ENCODE peak calls at places on chromosome 1, in eight cellular contexts. One of them, this sample, is unnamed.

GRCh38 chr1:225962440-225962975 is 21.5 kb upstream of the LEFTY2 start:
- DNase-seq in kidney: no peak
- DNase-seq in pancreas: peak; percentile 47
- DNase-seq in MCF 10A: no peak
- DNase-seq in cardiac muscle cell: peak; percentile 78
- DNase-seq in activated CD4-positive, alpha-beta T cell treated with anti-CD3 and anti-CD28 coated beads, Interleukin-2, amount 50 U/mL, for 48 hours: peak; percentile 80
- DNase-seq in NCI-H1105 treated with DMSO at 0.1 percent for 48 hours: no peak
- DNase-seq in T-helper 1 cell: peak; percentile 27
- DNase-seq in this sample: peak; percentile 45

GRCh38 chr1:221987860-221988520 is 246.1 kb upstream of the DUSP10 start:
- DNase-seq in cardiac muscle cell: no peak
- DNase-seq in pancreas: no peak
- DNase-seq in kidney: no peak
- DNase-seq in activated CD4-positive, alpha-beta T cell treated with anti-CD3 and anti-CD28 coated beads, Interleukin-2, amount 50 U/mL, for 48 hours: no peak
- DNase-seq in MCF 10A: peak; percentile 89
- DNase-seq in T-helper 1 cell: no peak
- DNase-seq in NCI-H1105 treated with DMSO at 0.1 percent for 48 hours: no peak
- DNase-seq in this sample: no peak

GRCh38 chr1:5993553-5994510 is 1.6 kb upstream of the NPHP4 start:
- DNase-seq in NCI-H1105 treated with DMSO at 0.1 percent for 48 hours: peak; percentile 32
- DNase-seq in T-helper 1 cell: peak; percentile 11
- DNase-seq in activated CD4-positive, alpha-beta T cell treated with anti-CD3 and anti-CD28 coated beads, Interleukin-2, amount 50 U/mL, for 48 hours: peak; percentile 46
- DNase-seq in kidney: peak; percentile 72
- DNase-seq in MCF 10A: no peak
- DNase-seq in pancreas: no peak
- DNase-seq in cardiac muscle cell: no peak
- DNase-seq in this sample: no peak

GRCh38 chr1:7501259-7501560 is 269.9 kb upstream of the VAMP3 start:
- DNase-seq in activated CD4-positive, alpha-beta T cell treated with anti-CD3 and anti-CD28 coated beads, Interleukin-2, amount 50 U/mL, for 48 hours: no peak
- DNase-seq in T-helper 1 cell: no peak
- DNase-seq in cardiac muscle cell: no peak
- DNase-seq in NCI-H1105 treated with DMSO at 0.1 percent for 48 hours: no peak
- DNase-seq in kidney: no peak
- DNase-seq in MCF 10A: no peak
- DNase-seq in pancreas: no peak
- DNase-seq in this sample: no peak

GRCh38 chr1:154951901-154952657 is 3.8 kb downstream of the PBXIP1 start:
- DNase-seq in kidney: peak; percentile 69
- DNase-seq in cardiac muscle cell: peak; percentile 56
- DNase-seq in T-helper 1 cell: peak; percentile 59
- DNase-seq in NCI-H1105 treated with DMSO at 0.1 percent for 48 hours: no peak
- DNase-seq in activated CD4-positive, alpha-beta T cell treated with anti-CD3 and anti-CD28 coated beads, Interleukin-2, amount 50 U/mL, for 48 hours: peak; percentile 75
- DNase-seq in pancreas: no peak
- DNase-seq in MCF 10A: no peak
- DNase-seq in this sample: no peak

GRCh38 chr1:114833421-114833820 is 21.2 kb upstream of the SYCP1 start:
- DNase-seq in kidney: no peak
- DNase-seq in MCF 10A: peak; percentile 14
- DNase-seq in NCI-H1105 treated with DMSO at 0.1 percent for 48 hours: no peak
- DNase-seq in T-helper 1 cell: no peak
- DNase-seq in activated CD4-positive, alpha-beta T cell treated with anti-CD3 and anti-CD28 coated beads, Interleukin-2, amount 50 U/mL, for 48 hours: no peak
- DNase-seq in pancreas: no peak
- DNase-seq in cardiac muscle cell: no peak
- DNase-seq in this sample: no peak

GRCh38 chr1:92965003-92965402 is 3.7 kb upstream of the DIPK1A start:
- DNase-seq in NCI-H1105 treated with DMSO at 0.1 percent for 48 hours: no peak
- DNase-seq in kidney: no peak
- DNase-seq in cardiac muscle cell: no peak
- DNase-seq in activated CD4-positive, alpha-beta T cell treated with anti-CD3 and anti-CD28 coated beads, Interleukin-2, amount 50 U/mL, for 48 hours: no peak
- DNase-seq in T-helper 1 cell: peak; percentile 32
- DNase-seq in MCF 10A: no peak
- DNase-seq in pancreas: no peak
- DNase-seq in this sample: no peak

GRCh38 chr1:230857822-230858221 is 10.5 kb downstream of the C1orf198 start:
- DNase-seq in MCF 10A: no peak
- DNase-seq in kidney: no peak
- DNase-seq in NCI-H1105 treated with DMSO at 0.1 percent for 48 hours: no peak
- DNase-seq in T-helper 1 cell: no peak
- DNase-seq in activated CD4-positive, alpha-beta T cell treated with anti-CD3 and anti-CD28 coated beads, Interleukin-2, amount 50 U/mL, for 48 hours: no peak
- DNase-seq in pancreas: no peak
- DNase-seq in cardiac muscle cell: no peak
- DNase-seq in this sample: no peak

GRCh38 chr1:66253330-66253921 is 280.5 kb upstream of the SGIP1 start:
- DNase-seq in kidney: no peak
- DNase-seq in cardiac muscle cell: peak; percentile 71
- DNase-seq in activated CD4-positive, alpha-beta T cell treated with anti-CD3 and anti-CD28 coated beads, Interleukin-2, amount 50 U/mL, for 48 hours: no peak
- DNase-seq in pancreas: no peak
- DNase-seq in T-helper 1 cell: no peak
- DNase-seq in NCI-H1105 treated with DMSO at 0.1 percent for 48 hours: peak; percentile 79
- DNase-seq in MCF 10A: peak; percentile 77
- DNase-seq in this sample: peak; percentile 69

GRCh38 chr1:15489052-15489736 is 13.3 kb downstream of the CELA2B start:
- DNase-seq in MCF 10A: no peak
- DNase-seq in cardiac muscle cell: no peak
- DNase-seq in kidney: no peak
- DNase-seq in activated CD4-positive, alpha-beta T cell treated with anti-CD3 and anti-CD28 coated beads, Interleukin-2, amount 50 U/mL, for 48 hours: no peak
- DNase-seq in pancreas: peak; percentile 59
- DNase-seq in NCI-H1105 treated with DMSO at 0.1 percent for 48 hours: peak; percentile 73
- DNase-seq in T-helper 1 cell: no peak
- DNase-seq in this sample: no peak

GRCh38 chr1:147171399-147172167 is 687 bp downstream of the PRKAB2 start:
- DNase-seq in kidney: no peak
- DNase-seq in T-helper 1 cell: no peak
- DNase-seq in pancreas: no peak
- DNase-seq in activated CD4-positive, alpha-beta T cell treated with anti-CD3 and anti-CD28 coated beads, Interleukin-2, amount 50 U/mL, for 48 hours: no peak
- DNase-seq in MCF 10A: peak; percentile 44
- DNase-seq in NCI-H1105 treated with DMSO at 0.1 percent for 48 hours: no peak
- DNase-seq in cardiac muscle cell: no peak
- DNase-seq in this sample: peak; percentile 2

GRCh38 chr1:30977105-30977504 is 68.5 kb upstream of the SDC3 start:
- DNase-seq in kidney: no peak
- DNase-seq in pancreas: no peak
- DNase-seq in MCF 10A: no peak
- DNase-seq in NCI-H1105 treated with DMSO at 0.1 percent for 48 hours: no peak
- DNase-seq in activated CD4-positive, alpha-beta T cell treated with anti-CD3 and anti-CD28 coated beads, Interleukin-2, amount 50 U/mL, for 48 hours: no peak
- DNase-seq in T-helper 1 cell: no peak
- DNase-seq in cardiac muscle cell: no peak
- DNase-seq in this sample: no peak

GRCh38 chr1:3587133-3587733 is 24.1 kb downstream of the MEGF6 start:
- DNase-seq in T-helper 1 cell: no peak
- DNase-seq in cardiac muscle cell: no peak
- DNase-seq in activated CD4-positive, alpha-beta T cell treated with anti-CD3 and anti-CD28 coated beads, Interleukin-2, amount 50 U/mL, for 48 hours: no peak
- DNase-seq in pancreas: no peak
- DNase-seq in MCF 10A: no peak
- DNase-seq in kidney: no peak
- DNase-seq in NCI-H1105 treated with DMSO at 0.1 percent for 48 hours: no peak
- DNase-seq in this sample: no peak

GRCh38 chr1:11067716-11068495 is 8.1 kb upstream of the SRM start:
- DNase-seq in MCF 10A: no peak
- DNase-seq in kidney: peak; percentile 63
- DNase-seq in activated CD4-positive, alpha-beta T cell treated with anti-CD3 and anti-CD28 coated beads, Interleukin-2, amount 50 U/mL, for 48 hours: no peak
- DNase-seq in pancreas: no peak
- DNase-seq in NCI-H1105 treated with DMSO at 0.1 percent for 48 hours: no peak
- DNase-seq in cardiac muscle cell: no peak
- DNase-seq in T-helper 1 cell: no peak
- DNase-seq in this sample: no peak

GRCh38 chr1:52140633-52141512 is 1.0 kb upstream of the ZFYVE9 start:
- DNase-seq in T-helper 1 cell: no peak
- DNase-seq in cardiac muscle cell: no peak
- DNase-seq in kidney: no peak
- DNase-seq in pancreas: no peak
- DNase-seq in activated CD4-positive, alpha-beta T cell treated with anti-CD3 and anti-CD28 coated beads, Interleukin-2, amount 50 U/mL, for 48 hours: no peak
- DNase-seq in NCI-H1105 treated with DMSO at 0.1 percent for 48 hours: no peak
- DNase-seq in MCF 10A: peak; percentile 24
- DNase-seq in this sample: no peak

GRCh38 chr1:245822997-245823396 is 668.2 kb downstream of the KIF26B start:
- DNase-seq in kidney: no peak
- DNase-seq in NCI-H1105 treated with DMSO at 0.1 percent for 48 hours: no peak
- DNase-seq in activated CD4-positive, alpha-beta T cell treated with anti-CD3 and anti-CD28 coated beads, Interleukin-2, amount 50 U/mL, for 48 hours: no peak
- DNase-seq in T-helper 1 cell: no peak
- DNase-seq in pancreas: no peak
- DNase-seq in cardiac muscle cell: no peak
- DNase-seq in MCF 10A: peak; percentile 89
- DNase-seq in this sample: no peak

GRCh38 chr1:55720243-55720642 is 505.1 kb upstream of the USP24 start:
- DNase-seq in MCF 10A: peak; percentile 25
- DNase-seq in activated CD4-positive, alpha-beta T cell treated with anti-CD3 and anti-CD28 coated beads, Interleukin-2, amount 50 U/mL, for 48 hours: no peak
- DNase-seq in kidney: no peak
- DNase-seq in NCI-H1105 treated with DMSO at 0.1 percent for 48 hours: no peak
- DNase-seq in cardiac muscle cell: no peak
- DNase-seq in pancreas: no peak
- DNase-seq in T-helper 1 cell: no peak
- DNase-seq in this sample: no peak

GRCh38 chr1:35725591-35725990 is 6.9 kb upstream of the C1orf216 start:
- DNase-seq in MCF 10A: no peak
- DNase-seq in kidney: no peak
- DNase-seq in T-helper 1 cell: no peak
- DNase-seq in cardiac muscle cell: no peak
- DNase-seq in NCI-H1105 treated with DMSO at 0.1 percent for 48 hours: no peak
- DNase-seq in activated CD4-positive, alpha-beta T cell treated with anti-CD3 and anti-CD28 coated beads, Interleukin-2, amount 50 U/mL, for 48 hours: no peak
- DNase-seq in pancreas: no peak
- DNase-seq in this sample: no peak

GRCh38 chr1:223074427-223074826 is 68.6 kb downstream of the TLR5 start:
- DNase-seq in cardiac muscle cell: peak; percentile 47
- DNase-seq in MCF 10A: no peak
- DNase-seq in kidney: no peak
- DNase-seq in pancreas: no peak
- DNase-seq in NCI-H1105 treated with DMSO at 0.1 percent for 48 hours: no peak
- DNase-seq in T-helper 1 cell: no peak
- DNase-seq in activated CD4-positive, alpha-beta T cell treated with anti-CD3 and anti-CD28 coated beads, Interleukin-2, amount 50 U/mL, for 48 hours: no peak
- DNase-seq in this sample: no peak

GRCh38 chr1:100411019-100411418 is 58.7 kb downstream of the CDC14A start:
- DNase-seq in MCF 10A: no peak
- DNase-seq in cardiac muscle cell: no peak
- DNase-seq in kidney: no peak
- DNase-seq in activated CD4-positive, alpha-beta T cell treated with anti-CD3 and anti-CD28 coated beads, Interleukin-2, amount 50 U/mL, for 48 hours: no peak
- DNase-seq in NCI-H1105 treated with DMSO at 0.1 percent for 48 hours: no peak
- DNase-seq in pancreas: no peak
- DNase-seq in T-helper 1 cell: no peak
- DNase-seq in this sample: no peak

GRCh38 chr1:222404710-222405109 is 143.2 kb downstream of the HHIPL2 start:
- DNase-seq in kidney: no peak
- DNase-seq in cardiac muscle cell: no peak
- DNase-seq in pancreas: no peak
- DNase-seq in NCI-H1105 treated with DMSO at 0.1 percent for 48 hours: no peak
- DNase-seq in T-helper 1 cell: no peak
- DNase-seq in MCF 10A: no peak
- DNase-seq in activated CD4-positive, alpha-beta T cell treated with anti-CD3 and anti-CD28 coated beads, Interleukin-2, amount 50 U/mL, for 48 hours: no peak
- DNase-seq in this sample: no peak

GRCh38 chr1:185960377-185961151 is 226.4 kb downstream of the HMCN1 start:
- DNase-seq in activated CD4-positive, alpha-beta T cell treated with anti-CD3 and anti-CD28 coated beads, Interleukin-2, amount 50 U/mL, for 48 hours: no peak
- DNase-seq in cardiac muscle cell: no peak
- DNase-seq in MCF 10A: no peak
- DNase-seq in kidney: no peak
- DNase-seq in NCI-H1105 treated with DMSO at 0.1 percent for 48 hours: peak; percentile 56
- DNase-seq in T-helper 1 cell: no peak
- DNase-seq in pancreas: no peak
- DNase-seq in this sample: no peak

GRCh38 chr1:16717174-16718108 is 22.9 kb upstream of the RNU1-4 start:
- DNase-seq in kidney: peak; percentile 95
- DNase-seq in T-helper 1 cell: peak; percentile 14
- DNase-seq in pancreas: no peak
- DNase-seq in NCI-H1105 treated with DMSO at 0.1 percent for 48 hours: no peak
- DNase-seq in activated CD4-positive, alpha-beta T cell treated with anti-CD3 and anti-CD28 coated beads, Interleukin-2, amount 50 U/mL, for 48 hours: no peak
- DNase-seq in cardiac muscle cell: peak; percentile 63
- DNase-seq in MCF 10A: peak; percentile 1
- DNase-seq in this sample: no peak

GRCh38 chr1:76374111-76374510 is 299.6 kb downstream of the ST6GALNAC3 start:
- DNase-seq in kidney: no peak
- DNase-seq in cardiac muscle cell: no peak
- DNase-seq in NCI-H1105 treated with DMSO at 0.1 percent for 48 hours: peak; percentile 95
- DNase-seq in T-helper 1 cell: no peak
- DNase-seq in MCF 10A: no peak
- DNase-seq in activated CD4-positive, alpha-beta T cell treated with anti-CD3 and anti-CD28 coated beads, Interleukin-2, amount 50 U/mL, for 48 hours: no peak
- DNase-seq in pancreas: no peak
- DNase-seq in this sample: no peak

GRCh38 chr1:21264913-21265312 is 25.4 kb downstream of the ECE1 start:
- DNase-seq in MCF 10A: no peak
- DNase-seq in T-helper 1 cell: no peak
- DNase-seq in cardiac muscle cell: no peak
- DNase-seq in NCI-H1105 treated with DMSO at 0.1 percent for 48 hours: no peak
- DNase-seq in activated CD4-positive, alpha-beta T cell treated with anti-CD3 and anti-CD28 coated beads, Interleukin-2, amount 50 U/mL, for 48 hours: no peak
- DNase-seq in kidney: no peak
- DNase-seq in pancreas: no peak
- DNase-seq in this sample: no peak

GRCh38 chr1:115299266-115299665 is 38.8 kb downstream of the NGF start:
- DNase-seq in activated CD4-positive, alpha-beta T cell treated with anti-CD3 and anti-CD28 coated beads, Interleukin-2, amount 50 U/mL, for 48 hours: no peak
- DNase-seq in T-helper 1 cell: no peak
- DNase-seq in cardiac muscle cell: no peak
- DNase-seq in MCF 10A: no peak
- DNase-seq in pancreas: no peak
- DNase-seq in NCI-H1105 treated with DMSO at 0.1 percent for 48 hours: no peak
- DNase-seq in kidney: no peak
- DNase-seq in this sample: peak; percentile 51

GRCh38 chr1:200038987-200039848 is 11.7 kb downstream of the NR5A2 start:
- DNase-seq in pancreas: peak; percentile 73
- DNase-seq in cardiac muscle cell: peak; percentile 59
- DNase-seq in MCF 10A: peak; percentile 51
- DNase-seq in activated CD4-positive, alpha-beta T cell treated with anti-CD3 and anti-CD28 coated beads, Interleukin-2, amount 50 U/mL, for 48 hours: peak; percentile 37
- DNase-seq in kidney: peak; percentile 82
- DNase-seq in T-helper 1 cell: no peak
- DNase-seq in NCI-H1105 treated with DMSO at 0.1 percent for 48 hours: peak; percentile 52
- DNase-seq in this sample: no peak

GRCh38 chr1:177278626-177279390 is 108.0 kb downstream of the BRINP2 start:
- DNase-seq in T-helper 1 cell: no peak
- DNase-seq in kidney: no peak
- DNase-seq in MCF 10A: peak; percentile 63
- DNase-seq in NCI-H1105 treated with DMSO at 0.1 percent for 48 hours: no peak
- DNase-seq in pancreas: no peak
- DNase-seq in activated CD4-positive, alpha-beta T cell treated with anti-CD3 and anti-CD28 coated beads, Interleukin-2, amount 50 U/mL, for 48 hours: no peak
- DNase-seq in cardiac muscle cell: no peak
- DNase-seq in this sample: no peak

GRCh38 chr1:199909137-199909536 is 118.4 kb upstream of the NR5A2 start:
- DNase-seq in pancreas: no peak
- DNase-seq in MCF 10A: peak; percentile 54
- DNase-seq in kidney: no peak
- DNase-seq in activated CD4-positive, alpha-beta T cell treated with anti-CD3 and anti-CD28 coated beads, Interleukin-2, amount 50 U/mL, for 48 hours: no peak
- DNase-seq in T-helper 1 cell: no peak
- DNase-seq in NCI-H1105 treated with DMSO at 0.1 percent for 48 hours: peak; percentile 94
- DNase-seq in cardiac muscle cell: no peak
- DNase-seq in this sample: peak; percentile 9

GRCh38 chr1:8854270-8854669 is 24.2 kb downstream of the ENO1 start:
- DNase-seq in T-helper 1 cell: no peak
- DNase-seq in MCF 10A: no peak
- DNase-seq in kidney: no peak
- DNase-seq in NCI-H1105 treated with DMSO at 0.1 percent for 48 hours: no peak
- DNase-seq in cardiac muscle cell: no peak
- DNase-seq in activated CD4-positive, alpha-beta T cell treated with anti-CD3 and anti-CD28 coated beads, Interleukin-2, amount 50 U/mL, for 48 hours: no peak
- DNase-seq in pancreas: no peak
- DNase-seq in this sample: no peak

GRCh38 chr1:54275349-54275748 is 75.4 kb downstream of the MRPL37 start:
- DNase-seq in NCI-H1105 treated with DMSO at 0.1 percent for 48 hours: no peak
- DNase-seq in activated CD4-positive, alpha-beta T cell treated with anti-CD3 and anti-CD28 coated beads, Interleukin-2, amount 50 U/mL, for 48 hours: no peak
- DNase-seq in pancreas: peak; percentile 85
- DNase-seq in cardiac muscle cell: no peak
- DNase-seq in kidney: peak; percentile 81
- DNase-seq in MCF 10A: peak; percentile 30
- DNase-seq in T-helper 1 cell: no peak
- DNase-seq in this sample: peak; percentile 61

GRCh38 chr1:220698607-220699016 is 8.4 kb downstream of the C1orf115 start:
- DNase-seq in cardiac muscle cell: no peak
- DNase-seq in activated CD4-positive, alpha-beta T cell treated with anti-CD3 and anti-CD28 coated beads, Interleukin-2, amount 50 U/mL, for 48 hours: no peak
- DNase-seq in kidney: no peak
- DNase-seq in T-helper 1 cell: no peak
- DNase-seq in NCI-H1105 treated with DMSO at 0.1 percent for 48 hours: no peak
- DNase-seq in MCF 10A: no peak
- DNase-seq in pancreas: no peak
- DNase-seq in this sample: no peak

GRCh38 chr1:209648931-209649776 is 3.1 kb downstream of the LAMB3 start:
- DNase-seq in MCF 10A: peak; percentile 98
- DNase-seq in activated CD4-positive, alpha-beta T cell treated with anti-CD3 and anti-CD28 coated beads, Interleukin-2, amount 50 U/mL, for 48 hours: no peak
- DNase-seq in T-helper 1 cell: no peak
- DNase-seq in kidney: no peak
- DNase-seq in cardiac muscle cell: no peak
- DNase-seq in NCI-H1105 treated with DMSO at 0.1 percent for 48 hours: no peak
- DNase-seq in pancreas: no peak
- DNase-seq in this sample: peak; percentile 87

This sample was measured in dermis microvascular lymphatic vessel endothelial cell.